ENCODE peak calls at places on chromosomes 7 and 10, in five cellular contexts. One of them, this sample, is unnamed.

GRCh38 chr10:70417568-70417967 is 13.6 kb downstream of the EIF4EBP2 start:
- DNase-seq in ureter: no peak
- DNase-seq in fibroblast of gingiva: no peak
- DNase-seq in foreskin keratinocyte: no peak
- DNase-seq in neuronal stem cell: no peak
- DNase-seq in this sample: peak

GRCh38 chr10:29501692-29502091 is 133.1 kb downstream of the SVIL start:
- DNase-seq in ureter: no peak
- DNase-seq in fibroblast of gingiva: peak
- DNase-seq in foreskin keratinocyte: peak
- DNase-seq in neuronal stem cell: no peak
- DNase-seq in this sample: peak

GRCh38 chr10:47035447-47036337 is 124.5 kb downstream of the PTPN20 start:
- DNase-seq in ureter: no peak
- DNase-seq in fibroblast of gingiva: no peak
- DNase-seq in foreskin keratinocyte: no peak
- DNase-seq in neuronal stem cell: no peak
- DNase-seq in this sample: no peak

GRCh38 chr7:134355925-134356324 is 39.2 kb upstream of the SLC35B4 start:
- DNase-seq in ureter: no peak
- DNase-seq in fibroblast of gingiva: peak
- DNase-seq in foreskin keratinocyte: no peak
- DNase-seq in neuronal stem cell: no peak
- DNase-seq in this sample: no peak

GRCh38 chr10:97762816-97763215 is 9.0 kb downstream of the SFRP5 start:
- DNase-seq in ureter: no peak
- DNase-seq in fibroblast of gingiva: peak
- DNase-seq in foreskin keratinocyte: no peak
- DNase-seq in neuronal stem cell: peak
- DNase-seq in this sample: peak

GRCh38 chr10:88386878-88387773 is 196.0 kb downstream of the RNLS start:
- DNase-seq in ureter: peak
- DNase-seq in fibroblast of gingiva: peak
- DNase-seq in foreskin keratinocyte: peak
- DNase-seq in neuronal stem cell: peak
- DNase-seq in this sample: peak

GRCh38 chr7:4416436-4417092 is 265.5 kb upstream of the FOXK1 start:
- DNase-seq in ureter: no peak
- DNase-seq in fibroblast of gingiva: no peak
- DNase-seq in foreskin keratinocyte: peak
- DNase-seq in neuronal stem cell: no peak
- DNase-seq in this sample: no peak

GRCh38 chr7:87624628-87625027 is 3.6 kb upstream of the RUNDC3B start:
- DNase-seq in ureter: no peak
- DNase-seq in fibroblast of gingiva: no peak
- DNase-seq in foreskin keratinocyte: no peak
- DNase-seq in neuronal stem cell: no peak
- DNase-seq in this sample: no peak

GRCh38 chr10:126126856-126127255 is 230.5 kb downstream of the FANK1 start:
- DNase-seq in ureter: no peak
- DNase-seq in fibroblast of gingiva: no peak
- DNase-seq in foreskin keratinocyte: no peak
- DNase-seq in neuronal stem cell: no peak
- DNase-seq in this sample: no peak

GRCh38 chr10:84244651-84245270 is at the start of gene RGR:
- DNase-seq in ureter: no peak
- DNase-seq in fibroblast of gingiva: no peak
- DNase-seq in foreskin keratinocyte: no peak
- DNase-seq in neuronal stem cell: peak
- DNase-seq in this sample: no peak

GRCh38 chr7:73308665-73309214 is at the start of gene NSUN5:
- DNase-seq in ureter: peak
- DNase-seq in fibroblast of gingiva: peak
- DNase-seq in foreskin keratinocyte: peak
- DNase-seq in neuronal stem cell: peak
- DNase-seq in this sample: peak

GRCh38 chr10:110221721-110222261 is 14.4 kb downstream of the MXI1 start:
- DNase-seq in ureter: peak
- DNase-seq in fibroblast of gingiva: peak
- DNase-seq in foreskin keratinocyte: peak
- DNase-seq in neuronal stem cell: peak
- DNase-seq in this sample: peak

GRCh38 chr7:142956951-142957623 is 5.1 kb downstream of the KEL start:
- DNase-seq in ureter: no peak
- DNase-seq in fibroblast of gingiva: no peak
- DNase-seq in foreskin keratinocyte: peak
- DNase-seq in neuronal stem cell: no peak
- DNase-seq in this sample: no peak

GRCh38 chr10:119309423-119309770 is 102.0 kb downstream of the GRK5 start:
- DNase-seq in ureter: no peak
- DNase-seq in fibroblast of gingiva: no peak
- DNase-seq in foreskin keratinocyte: no peak
- DNase-seq in neuronal stem cell: no peak
- DNase-seq in this sample: no peak

GRCh38 chr10:14153570-14154055 is 177.1 kb downstream of the FRMD4A start:
- DNase-seq in ureter: no peak
- DNase-seq in fibroblast of gingiva: peak
- DNase-seq in foreskin keratinocyte: no peak
- DNase-seq in neuronal stem cell: no peak
- DNase-seq in this sample: no peak

GRCh38 chr7:137804819-137805218 is 42.0 kb downstream of the DGKI start:
- DNase-seq in ureter: no peak
- DNase-seq in fibroblast of gingiva: no peak
- DNase-seq in foreskin keratinocyte: no peak
- DNase-seq in neuronal stem cell: no peak
- DNase-seq in this sample: peak

GRCh38 chr10:48983648-48984359 is 44.2 kb upstream of the LRRC18 start:
- DNase-seq in ureter: no peak
- DNase-seq in fibroblast of gingiva: no peak
- DNase-seq in foreskin keratinocyte: no peak
- DNase-seq in neuronal stem cell: no peak
- DNase-seq in this sample: no peak

GRCh38 chr7:158506626-158507025 is 81.0 kb downstream of the PTPRN2 start:
- DNase-seq in ureter: no peak
- DNase-seq in fibroblast of gingiva: no peak
- DNase-seq in foreskin keratinocyte: no peak
- DNase-seq in neuronal stem cell: no peak
- DNase-seq in this sample: no peak

GRCh38 chr7:28956608-28957063 is 1.5 kb downstream of the TRIL start:
- DNase-seq in ureter: peak
- DNase-seq in fibroblast of gingiva: no peak
- DNase-seq in foreskin keratinocyte: peak
- DNase-seq in neuronal stem cell: peak
- DNase-seq in this sample: no peak

GRCh38 chr10:29386347-29386999 is 97.6 kb downstream of the LYZL1 start:
- DNase-seq in ureter: no peak
- DNase-seq in fibroblast of gingiva: no peak
- DNase-seq in foreskin keratinocyte: peak
- DNase-seq in neuronal stem cell: peak
- DNase-seq in this sample: peak

GRCh38 chr10:124626759-124627380 is 117.3 kb downstream of the FAM53B start:
- DNase-seq in ureter: no peak
- DNase-seq in fibroblast of gingiva: no peak
- DNase-seq in foreskin keratinocyte: peak
- DNase-seq in neuronal stem cell: no peak
- DNase-seq in this sample: no peak

GRCh38 chr7:14104861-14105260 is 115.4 kb upstream of the ETV1 start:
- DNase-seq in ureter: no peak
- DNase-seq in fibroblast of gingiva: no peak
- DNase-seq in foreskin keratinocyte: no peak
- DNase-seq in neuronal stem cell: no peak
- DNase-seq in this sample: no peak

GRCh38 chr7:130102588-130102987 is 32.3 kb downstream of the KLHDC10 start:
- DNase-seq in ureter: no peak
- DNase-seq in fibroblast of gingiva: no peak
- DNase-seq in foreskin keratinocyte: no peak
- DNase-seq in neuronal stem cell: no peak
- DNase-seq in this sample: no peak

GRCh38 chr10:119313645-119314044 is 106.3 kb downstream of the GRK5 start:
- DNase-seq in ureter: no peak
- DNase-seq in fibroblast of gingiva: no peak
- DNase-seq in foreskin keratinocyte: no peak
- DNase-seq in neuronal stem cell: no peak
- DNase-seq in this sample: no peak

GRCh38 chr7:3195160-3195559 is 105.9 kb upstream of the SDK1 start:
- DNase-seq in ureter: no peak
- DNase-seq in fibroblast of gingiva: no peak
- DNase-seq in foreskin keratinocyte: no peak
- DNase-seq in neuronal stem cell: no peak
- DNase-seq in this sample: no peak

GRCh38 chr10:15487376-15487775 is 116.3 kb upstream of the FAM171A1 start:
- DNase-seq in ureter: no peak
- DNase-seq in fibroblast of gingiva: no peak
- DNase-seq in foreskin keratinocyte: no peak
- DNase-seq in neuronal stem cell: no peak
- DNase-seq in this sample: no peak

GRCh38 chr10:58898854-58899573 is 277.4 kb upstream of the PHYHIPL start:
- DNase-seq in ureter: no peak
- DNase-seq in fibroblast of gingiva: no peak
- DNase-seq in foreskin keratinocyte: peak
- DNase-seq in neuronal stem cell: no peak
- DNase-seq in this sample: no peak

GRCh38 chr10:84216834-84217233 is 8.5 kb downstream of the LRIT2 start:
- DNase-seq in ureter: no peak
- DNase-seq in fibroblast of gingiva: no peak
- DNase-seq in foreskin keratinocyte: no peak
- DNase-seq in neuronal stem cell: no peak
- DNase-seq in this sample: no peak

GRCh38 chr10:69843923-69844322 is 42.2 kb downstream of the COL13A1 start:
- DNase-seq in ureter: no peak
- DNase-seq in fibroblast of gingiva: no peak
- DNase-seq in foreskin keratinocyte: no peak
- DNase-seq in neuronal stem cell: no peak
- DNase-seq in this sample: no peak